ENCODE peak calls at places on chromosomes 4 and X, in eight cellular contexts. One of them, this sample, is unnamed.

GRCh38 chr4:114980932-114981693 is 132.3 kb downstream of the NDST4 start:
- DNase-seq in neural progenitor cell: no peak
- DNase-seq in GM23338: no peak
- DNase-seq in PC-9: no peak
- DNase-seq in K562: no peak
- DNase-seq in hepatocyte: no peak
- DNase-seq in HCT116: no peak
- DNase-seq in fibroblast of lung: no peak
- DNase-seq in this sample: no peak

GRCh38 chr4:83171640-83172039 is 57.1 kb upstream of the PLAC8 start:
- DNase-seq in PC-9: no peak
- DNase-seq in fibroblast of lung: no peak
- DNase-seq in K562: no peak
- DNase-seq in hepatocyte: no peak
- DNase-seq in GM23338: no peak
- DNase-seq in HCT116: no peak
- DNase-seq in neural progenitor cell: no peak
- DNase-seq in this sample: no peak

GRCh38 chr4:183674153-183674552 is 15.1 kb downstream of the TRAPPC11 start:
- DNase-seq in HCT116: no peak
- DNase-seq in GM23338: peak; percentile 2
- DNase-seq in neural progenitor cell: no peak
- DNase-seq in fibroblast of lung: no peak
- DNase-seq in hepatocyte: no peak
- DNase-seq in PC-9: no peak
- DNase-seq in K562: no peak
- DNase-seq in this sample: no peak

GRCh38 chr4:184170996-184171395 is 46.7 kb downstream of the ENPP6 start:
- DNase-seq in neural progenitor cell: peak; percentile 56
- DNase-seq in GM23338: peak; percentile 66
- DNase-seq in HCT116: no peak
- DNase-seq in K562: no peak
- DNase-seq in hepatocyte: no peak
- DNase-seq in fibroblast of lung: peak; percentile 54
- DNase-seq in PC-9: peak; percentile 44
- DNase-seq in this sample: peak; percentile 47

GRCh38 chrX:70455366-70456202 is 10.9 kb downstream of the DLG3 start:
- DNase-seq in GM23338: peak; percentile 65
- DNase-seq in HCT116: no peak
- DNase-seq in neural progenitor cell: peak; percentile 60
- DNase-seq in K562: no peak
- DNase-seq in fibroblast of lung: no peak
- DNase-seq in PC-9: peak; percentile 46
- DNase-seq in hepatocyte: peak; percentile 50
- DNase-seq in this sample: no peak

GRCh38 chrX:84187501-84188319 is at the start of gene RPS6KA6:
- DNase-seq in K562: no peak
- DNase-seq in PC-9: no peak
- DNase-seq in HCT116: no peak
- DNase-seq in GM23338: peak; percentile 53
- DNase-seq in fibroblast of lung: peak; percentile 18
- DNase-seq in neural progenitor cell: peak; percentile 69
- DNase-seq in hepatocyte: peak; percentile 41
- DNase-seq in this sample: peak; percentile 25

GRCh38 chr4:143359794-143360193 is 23.1 kb downstream of the GAB1 start:
- DNase-seq in fibroblast of lung: no peak
- DNase-seq in neural progenitor cell: no peak
- DNase-seq in PC-9: no peak
- DNase-seq in GM23338: no peak
- DNase-seq in hepatocyte: no peak
- DNase-seq in K562: no peak
- DNase-seq in HCT116: no peak
- DNase-seq in this sample: peak; percentile 75

GRCh38 chr4:123588631-123589223 is 192.1 kb downstream of the SPRY1 start:
- DNase-seq in neural progenitor cell: no peak
- DNase-seq in fibroblast of lung: peak; percentile 42
- DNase-seq in PC-9: no peak
- DNase-seq in hepatocyte: peak; percentile 19
- DNase-seq in HCT116: no peak
- DNase-seq in K562: no peak
- DNase-seq in GM23338: no peak
- DNase-seq in this sample: peak; percentile 88

GRCh38 chrX:132414404-132414803 is 74.4 kb downstream of the MBNL3 start:
- DNase-seq in K562: no peak
- DNase-seq in GM23338: no peak
- DNase-seq in neural progenitor cell: no peak
- DNase-seq in PC-9: no peak
- DNase-seq in HCT116: no peak
- DNase-seq in hepatocyte: no peak
- DNase-seq in fibroblast of lung: no peak
- DNase-seq in this sample: no peak

GRCh38 chrX:148228521-148228920 is 247.4 kb downstream of the FMR1NB start:
- DNase-seq in fibroblast of lung: no peak
- DNase-seq in GM23338: no peak
- DNase-seq in neural progenitor cell: no peak
- DNase-seq in hepatocyte: no peak
- DNase-seq in PC-9: no peak
- DNase-seq in K562: no peak
- DNase-seq in HCT116: no peak
- DNase-seq in this sample: no peak

GRCh38 chr4:168716411-168717129 is 219.7 kb downstream of the PALLD start:
- DNase-seq in K562: no peak
- DNase-seq in GM23338: no peak
- DNase-seq in fibroblast of lung: no peak
- DNase-seq in hepatocyte: no peak
- DNase-seq in HCT116: no peak
- DNase-seq in neural progenitor cell: no peak
- DNase-seq in PC-9: no peak
- DNase-seq in this sample: no peak

GRCh38 chr4:106614446-106614845 is 245.9 kb upstream of the GIMD1 start:
- DNase-seq in HCT116: no peak
- DNase-seq in GM23338: no peak
- DNase-seq in fibroblast of lung: no peak
- DNase-seq in PC-9: no peak
- DNase-seq in K562: no peak
- DNase-seq in neural progenitor cell: no peak
- DNase-seq in hepatocyte: no peak
- DNase-seq in this sample: no peak

GRCh38 chrX:37455381-37455780 is 106.2 kb downstream of the PRRG1 start:
- DNase-seq in PC-9: no peak
- DNase-seq in hepatocyte: no peak
- DNase-seq in GM23338: no peak
- DNase-seq in neural progenitor cell: no peak
- DNase-seq in fibroblast of lung: no peak
- DNase-seq in K562: no peak
- DNase-seq in HCT116: no peak
- DNase-seq in this sample: peak; percentile 2

GRCh38 chrX:154696328-154697045 is 43.1 kb upstream of the CTAG2 start:
- DNase-seq in K562: no peak
- DNase-seq in GM23338: no peak
- DNase-seq in PC-9: no peak
- DNase-seq in neural progenitor cell: no peak
- DNase-seq in hepatocyte: no peak
- DNase-seq in HCT116: no peak
- DNase-seq in fibroblast of lung: peak; percentile 72
- DNase-seq in this sample: peak; percentile 70

GRCh38 chrX:418927-419729 is 32.4 kb upstream of the PPP2R3B start:
- DNase-seq in PC-9: no peak
- DNase-seq in neural progenitor cell: no peak
- DNase-seq in K562: no peak
- DNase-seq in fibroblast of lung: no peak
- DNase-seq in HCT116: no peak
- DNase-seq in hepatocyte: no peak
- DNase-seq in GM23338: no peak
- DNase-seq in this sample: no peak

GRCh38 chrX:40202456-40202855 is 104.7 kb upstream of the BCOR start:
- DNase-seq in K562: no peak
- DNase-seq in PC-9: no peak
- DNase-seq in neural progenitor cell: no peak
- DNase-seq in hepatocyte: no peak
- DNase-seq in GM23338: no peak
- DNase-seq in HCT116: no peak
- DNase-seq in fibroblast of lung: no peak
- DNase-seq in this sample: no peak
- H3K4me2 ChIP-seq in K562: no peak overlapping the region
- H3K4me2 ChIP-seq in PC-9: no peak overlapping the region
- H3K4me2 ChIP-seq in neural progenitor cell: no peak overlapping the region
- H3K4me2 ChIP-seq in hepatocyte: no peak overlapping the region
- H3K4me2 ChIP-seq in GM23338: no peak overlapping the region
- H3K4me2 ChIP-seq in HCT116: no peak overlapping the region
- H3K4me2 ChIP-seq in fibroblast of lung: no peak overlapping the region
- H3K4me2 ChIP-seq in this sample: no peak overlapping the region

GRCh38 chrX:9884031-9884779 is 83.0 kb upstream of the CLDN34 start:
- DNase-seq in GM23338: no peak
- DNase-seq in K562: no peak
- DNase-seq in hepatocyte: no peak
- DNase-seq in HCT116: no peak
- DNase-seq in PC-9: no peak
- DNase-seq in neural progenitor cell: no peak
- DNase-seq in fibroblast of lung: no peak
- DNase-seq in this sample: no peak
- TF ChIP-seq CTCF in GM23338: no peak
- TF ChIP-seq CTCF in K562: no peak
- TF ChIP-seq CTCF in hepatocyte: no peak
- TF ChIP-seq CTCF in HCT116: no peak
- TF ChIP-seq CTCF in PC-9: no peak
- TF ChIP-seq CTCF in neural progenitor cell: no peak
- TF ChIP-seq CTCF in fibroblast of lung: no peak
- TF ChIP-seq CTCF in this sample: no peak

DNA sequence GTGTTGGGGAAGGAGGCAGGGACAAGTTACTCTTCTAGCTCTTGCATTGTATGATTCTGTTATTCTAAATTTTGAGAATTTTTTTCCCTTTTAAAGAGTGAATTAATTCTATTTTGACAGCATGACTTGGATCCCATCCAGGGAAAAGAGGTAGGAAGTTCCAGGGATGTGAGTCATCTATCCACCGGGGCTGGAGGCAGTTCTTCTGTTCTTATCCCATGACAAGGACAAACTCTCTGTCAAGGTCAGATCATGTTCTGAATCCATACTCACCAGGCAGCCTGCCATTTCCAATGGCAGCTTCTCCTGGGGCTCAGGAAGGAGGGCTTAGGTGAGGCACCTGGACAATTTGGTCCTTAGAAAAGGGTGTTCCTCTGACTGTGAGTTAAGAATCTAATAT is 132.0 kb upstream of the MED14 start:
- DNase-seq in HCT116: peak; percentile 8
- DNase-seq in GM23338: no peak
- DNase-seq in neural progenitor cell: no peak
- DNase-seq in K562: no peak
- DNase-seq in fibroblast of lung: peak; percentile 10
- DNase-seq in hepatocyte: peak; percentile 54
- DNase-seq in PC-9: peak; percentile 37
- DNase-seq in this sample: peak; percentile 63
- H3K4me2 ChIP-seq in HCT116: peak overlapping the region; percentile 61
- H3K4me2 ChIP-seq in GM23338: no peak overlapping the region
- H3K4me2 ChIP-seq in neural progenitor cell: no peak overlapping the region
- H3K4me2 ChIP-seq in K562: no peak overlapping the region
- H3K4me2 ChIP-seq in fibroblast of lung: no peak overlapping the region
- H3K4me2 ChIP-seq in hepatocyte: no peak overlapping the region
- H3K4me2 ChIP-seq in PC-9: no peak overlapping the region
- H3K4me2 ChIP-seq in this sample: no peak overlapping the region

GRCh38 chr4:152738812-152739211 is 40.7 kb downstream of the TIGD4 start:
- DNase-seq in GM23338: no peak
- DNase-seq in fibroblast of lung: peak; percentile 12
- DNase-seq in PC-9: no peak
- DNase-seq in hepatocyte: no peak
- DNase-seq in HCT116: no peak
- DNase-seq in K562: no peak
- DNase-seq in neural progenitor cell: no peak
- DNase-seq in this sample: peak; percentile 67

GRCh38 chr4:152735918-152736305 is 43.6 kb downstream of the TIGD4 start:
- DNase-seq in K562: no peak
- DNase-seq in hepatocyte: no peak
- DNase-seq in HCT116: no peak
- DNase-seq in GM23338: no peak
- DNase-seq in fibroblast of lung: no peak
- DNase-seq in PC-9: no peak
- DNase-seq in neural progenitor cell: no peak
- DNase-seq in this sample: no peak

GRCh38 chr4:152734015-152734698 is 45.4 kb downstream of the TIGD4 start:
- DNase-seq in K562: no peak
- DNase-seq in hepatocyte: no peak
- DNase-seq in HCT116: no peak
- DNase-seq in fibroblast of lung: no peak
- DNase-seq in PC-9: no peak
- DNase-seq in GM23338: peak; percentile 11
- DNase-seq in neural progenitor cell: no peak
- DNase-seq in this sample: no peak

GRCh38 chr4:152734699-152735050 is 44.9 kb downstream of the TIGD4 start:
- DNase-seq in neural progenitor cell: no peak
- DNase-seq in hepatocyte: no peak
- DNase-seq in HCT116: no peak
- DNase-seq in GM23338: no peak
- DNase-seq in fibroblast of lung: no peak
- DNase-seq in PC-9: no peak
- DNase-seq in K562: no peak
- DNase-seq in this sample: no peak

GRCh38 chr4:152735302-152735917 is 44.1 kb downstream of the TIGD4 start:
- DNase-seq in fibroblast of lung: peak; percentile 47
- DNase-seq in PC-9: no peak
- DNase-seq in K562: peak; percentile 12
- DNase-seq in GM23338: peak; percentile 63
- DNase-seq in neural progenitor cell: peak; percentile 5
- DNase-seq in HCT116: peak; percentile 12
- DNase-seq in hepatocyte: peak; percentile 40
- DNase-seq in this sample: peak; percentile 38
- TF ChIP-seq CTCF in fibroblast of lung: peak; percentile 54
- TF ChIP-seq CTCF in PC-9: peak; percentile 72
- TF ChIP-seq CTCF in K562: peak; percentile 37
- TF ChIP-seq CTCF in GM23338: peak; percentile 60
- TF ChIP-seq CTCF in neural progenitor cell: peak; percentile 70
- TF ChIP-seq CTCF in HCT116: peak; percentile 54
- TF ChIP-seq CTCF in hepatocyte: peak; percentile 72
- TF ChIP-seq CTCF in this sample: peak; percentile 66

DNA sequence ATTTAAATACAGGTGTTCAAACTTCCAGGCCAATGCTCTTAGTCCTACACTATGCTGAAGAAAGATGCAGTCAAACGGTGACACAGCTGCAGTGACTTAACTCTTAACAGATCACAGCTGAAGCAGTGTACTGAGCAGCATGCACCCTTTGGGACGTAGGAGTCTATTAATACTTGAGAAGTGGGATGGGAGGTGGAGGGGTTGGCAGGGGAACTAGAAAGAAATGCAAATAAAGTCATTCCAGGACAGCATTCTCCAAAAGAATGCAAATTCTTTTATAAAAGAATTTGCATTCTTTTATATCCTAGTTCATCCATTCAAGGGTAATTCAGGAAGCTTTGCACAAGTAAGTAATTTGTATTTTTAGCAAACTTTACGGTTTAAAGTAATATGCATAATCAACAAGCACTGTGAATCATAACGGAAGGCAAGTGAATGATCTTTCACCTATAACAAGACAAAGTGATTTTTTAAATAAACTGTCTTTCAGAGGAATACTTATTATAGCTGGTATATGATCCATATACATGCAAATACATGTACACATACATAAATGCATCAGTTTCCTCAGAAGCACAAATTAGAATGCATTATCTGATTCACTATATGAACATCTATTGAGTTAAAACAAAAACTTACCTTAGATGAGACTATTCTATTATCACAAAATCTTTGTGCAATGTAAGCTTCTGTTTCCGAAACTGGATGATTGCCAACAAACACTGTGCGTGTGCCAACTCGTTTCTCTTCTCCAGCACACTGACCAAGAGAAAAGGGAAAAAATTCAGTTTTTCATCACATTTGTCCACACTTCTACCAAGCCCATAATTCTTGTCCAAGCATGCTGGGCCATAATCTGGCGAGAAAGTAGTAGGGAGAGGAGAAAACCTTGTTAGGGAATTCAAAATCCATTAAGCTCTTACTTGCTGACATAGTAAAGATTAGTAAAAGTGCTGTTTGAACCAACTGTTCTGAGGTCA is 106.5 kb downstream of the ATP11C start:
- DNase-seq in K562: no peak
- DNase-seq in neural progenitor cell: no peak
- DNase-seq in GM23338: no peak
- DNase-seq in hepatocyte: no peak
- DNase-seq in fibroblast of lung: peak; percentile 52
- DNase-seq in HCT116: no peak
- DNase-seq in PC-9: no peak
- DNase-seq in this sample: peak; percentile 75
- H3K4me2 ChIP-seq in K562: no peak overlapping the region
- H3K4me2 ChIP-seq in neural progenitor cell: no peak overlapping the region
- H3K4me2 ChIP-seq in GM23338: peak overlapping the region; percentile 19
- H3K4me2 ChIP-seq in hepatocyte: no peak overlapping the region
- H3K4me2 ChIP-seq in fibroblast of lung: peak overlapping the region; percentile 68
- H3K4me2 ChIP-seq in HCT116: no peak overlapping the region
- H3K4me2 ChIP-seq in PC-9: no peak overlapping the region
- H3K4me2 ChIP-seq in this sample: peak overlapping the region; percentile 68

This sample was measured in mammary epithelial cell.